ENCODE peak calls at places on chromosomes 11 and 22, in five cellular contexts. N, Q, T, Z and B are unnamed samples.

GRCh38 chr11:10211470-10211869 is 82.5 kb downstream of the SBF2 start:
- DNase-seq in N (no peak), Q (no peak), T (no peak), Z (no peak), B (no peak)

GRCh38 chr11:71300187-71300586 is 47.8 kb upstream of the SHANK2 start:
- DNase-seq in N (no peak), Q (no peak), T (no peak), Z (no peak), B (no peak)

GRCh38 chr22:23180301-23180892 is at the start of gene BCR:
- DNase-seq in N (peak; percentile 83), Q (peak; percentile 80), T (peak; percentile 78), Z (peak; percentile 51), B (peak; percentile 72)

GRCh38 chr22:43110444-43110926 is at the start of gene BIK:
- DNase-seq in N (peak; percentile 68), Q (no peak), T (peak; percentile 63), Z (no peak), B (no peak)

GRCh38 chr11:12761029-12761428 is 86.8 kb downstream of the TEAD1 start:
- DNase-seq in N (no peak), Q (no peak), T (no peak), Z (no peak), B (no peak)

GRCh38 chr11:118406599-118407166 is 5.3 kb downstream of the ATP5MG start:
- DNase-seq in N (no peak), Q (no peak), T (no peak), Z (no peak), B (no peak)

GRCh38 chr11:21142007-21142406 is 472.6 kb downstream of the NELL1 start:
- DNase-seq in N (no peak), Q (no peak), T (no peak), Z (no peak), B (no peak)

GRCh38 chr22:44782286-44782830 is 30.0 kb downstream of the ARHGAP8 start:
- DNase-seq in N (no peak), Q (no peak), T (no peak), Z (no peak), B (no peak)

GRCh38 chr11:43316451-43316850 is 4.7 kb downstream of the API5 start:
- DNase-seq in N (no peak), Q (no peak), T (no peak), Z (no peak), B (no peak)

GRCh38 chr11:7252683-7253213 is 1.0 kb downstream of the SYT9 start:
- DNase-seq in N (no peak), Q (no peak), T (no peak), Z (no peak), B (no peak)

GRCh38 chr11:76846441-76846840 is 14.3 kb upstream of the ACER3 start:
- DNase-seq in N (no peak), Q (no peak), T (no peak), Z (no peak), B (no peak)

GRCh38 chr11:73652856-73653559 is 6.6 kb downstream of the PLEKHB1 start:
- DNase-seq in N (no peak), Q (no peak), T (no peak), Z (no peak), B (no peak)

GRCh38 chr11:73652046-73652730 is 5.8 kb downstream of the PLEKHB1 start:
- DNase-seq in N (no peak), Q (no peak), T (no peak), Z (no peak), B (no peak)

GRCh38 chr11:73653996-73654395 is 7.6 kb downstream of the PLEKHB1 start:
- DNase-seq in N (no peak), Q (no peak), T (no peak), Z (no peak), B (no peak)

GRCh38 chr11:73655686-73656085 is 9.3 kb downstream of the PLEKHB1 start:
- DNase-seq in N (no peak), Q (no peak), T (no peak), Z (no peak), B (peak; percentile 70)

DNA sequence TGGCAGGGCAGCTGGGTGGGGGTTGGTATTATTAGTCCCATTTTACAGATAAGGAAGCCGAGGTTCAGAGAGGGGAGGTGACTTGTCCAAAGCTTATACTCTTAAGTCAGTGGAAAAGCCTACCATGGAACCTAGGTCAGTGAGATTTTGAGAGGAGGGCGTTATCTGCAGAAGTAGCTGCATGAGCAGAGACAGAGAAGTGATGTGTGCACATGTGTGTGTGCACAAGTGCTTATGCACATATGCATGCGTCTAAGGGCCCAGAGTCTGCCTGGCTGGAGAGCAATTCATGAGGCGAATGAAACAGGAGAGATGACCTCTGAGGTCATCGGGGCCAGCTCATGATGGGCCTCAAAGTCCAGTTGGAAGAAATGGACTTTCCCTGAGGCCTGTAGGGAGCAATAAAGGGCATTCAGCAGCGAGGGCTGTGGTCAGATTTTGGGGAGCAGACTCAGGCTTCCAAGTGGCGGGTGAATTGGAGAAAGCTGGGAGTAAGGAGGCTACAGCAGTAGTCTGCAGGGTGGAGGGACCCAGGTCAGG is 8.2 kb downstream of the PLEKHB1 start:
- DNase-seq in N (no peak), Q (no peak), T (no peak), Z (no peak), B (peak; percentile 16)
- TF ChIP-seq EP300 in N (no peak), Q (no peak), T (no peak), Z (no peak), B (no peak)

GRCh38 chr22:31279327-31279669 is 13.0 kb downstream of the PIK3IP1 start:
- DNase-seq in N (no peak), Q (no peak), T (no peak), Z (no peak), B (no peak)

GRCh38 chr22:31278643-31279326 is 13.5 kb downstream of the PIK3IP1 start:
- DNase-seq in N (peak; percentile 77), Q (peak; percentile 51), T (no peak), Z (no peak), B (peak; percentile 54)

GRCh38 chr22:31276426-31277167 is 15.7 kb downstream of the PIK3IP1 start:
- DNase-seq in N (no peak), Q (no peak), T (no peak), Z (no peak), B (no peak)

GRCh38 chr22:31279821-31280496 is 12.3 kb downstream of the PIK3IP1 start:
- DNase-seq in N (no peak), Q (no peak), T (no peak), Z (no peak), B (no peak)

DNA sequence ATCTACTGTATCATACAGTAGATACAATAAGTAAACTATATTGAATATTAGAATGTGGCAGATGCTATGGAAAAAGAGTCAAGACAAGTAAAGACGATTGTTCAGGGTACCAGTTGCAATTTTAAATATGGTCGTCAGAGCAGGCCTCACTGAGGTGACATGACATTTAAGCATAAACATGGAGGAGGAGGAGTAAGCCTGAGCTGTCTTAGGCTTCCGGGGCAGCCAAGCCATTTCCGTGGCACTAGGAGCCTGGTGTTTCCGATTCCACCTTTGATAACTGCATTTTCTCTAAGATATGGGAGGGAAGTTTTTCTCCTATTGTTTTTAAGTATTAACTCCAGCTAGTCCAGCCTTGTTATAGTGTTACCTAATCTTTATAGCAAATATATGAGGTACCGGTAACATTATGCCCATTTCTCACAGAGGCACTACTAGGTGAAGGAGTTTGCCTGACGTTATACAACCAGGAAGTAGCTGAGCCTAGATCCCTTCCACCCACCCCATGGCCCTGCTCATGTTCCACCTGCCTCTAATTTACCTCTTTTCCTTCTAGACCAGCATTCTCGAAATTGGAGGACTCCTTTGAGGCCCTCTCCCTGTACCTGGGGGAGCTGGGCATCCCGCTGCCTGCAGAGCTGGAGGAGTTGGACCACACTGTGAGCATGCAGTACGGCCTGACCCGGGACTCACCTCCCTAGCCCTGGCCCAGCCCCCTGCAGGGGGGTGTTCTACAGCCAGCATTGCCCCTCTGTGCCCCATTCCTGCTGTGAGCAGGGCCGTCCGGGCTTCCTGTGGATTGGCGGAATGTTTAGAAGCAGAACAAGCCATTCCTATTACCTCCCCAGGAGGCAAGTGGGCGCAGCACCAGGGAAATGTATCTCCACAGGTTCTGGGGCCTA is 14.3 kb downstream of the PIK3IP1 start:
- DNase-seq in N (no peak), Q (no peak), T (no peak), Z (no peak), B (peak; percentile 55)
- TF ChIP-seq EP300 in N (no peak), Q (no peak), T (no peak), Z (no peak), B (no peak)

GRCh38 chr11:130478204-130478701 is 29.8 kb downstream of the ADAMTS15 start:
- DNase-seq in N (peak; percentile 60), Q (peak; percentile 91), T (no peak), Z (peak; percentile 71), B (peak; percentile 87)
- TF ChIP-seq EP300 in N (peak; percentile 46), Q (no peak), T (no peak), Z (no peak), B (no peak)

GRCh38 chr11:124938206-124938765 is 2.4 kb upstream of the HEPACAM start:
- DNase-seq in N (no peak), Q (no peak), T (no peak), Z (no peak), B (no peak)
- TF ChIP-seq EP300 in N (no peak), Q (no peak), T (no peak), Z (no peak), B (no peak)